ENCODE peak calls at places on chromosome 12, in six cellular contexts. U is AG04449; Z is central memory CD4-positive, alpha-beta T cell; F is tibial artery; D is transverse colon; C is adrenal gland. I is an unnamed sample.

GRCh38 chr12:62865860-62866407 is 69.0 kb downstream of the PPM1H start:
- DNase-seq in D (no peak), F (no peak), C (no peak), Z (no peak), U (peak), I (no peak)

GRCh38 chr12:108317303-108318283 is 21.5 kb downstream of the CMKLR1 start:
- DNase-seq in U (no peak), D (no peak), Z (no peak), F (no peak), C (no peak), I (no peak)

GRCh38 chr12:108849653-108850052 is 7.7 kb downstream of the SSH1 start:
- DNase-seq in U (no peak), Z (no peak), D (no peak), C (no peak), F (no peak), I (no peak)

GRCh38 chr12:1908758-1909157 is 9.7 kb downstream of the CACNA2D4 start:
- DNase-seq in Z (no peak), D (no peak), F (no peak), C (no peak), U (no peak), I (no peak)

GRCh38 chr12:47729233-47729632 is 3.9 kb upstream of the ENDOU start:
- DNase-seq in D (no peak), F (no peak), U (no peak), Z (no peak), C (no peak), I (no peak)

GRCh38 chr12:110917467-110917866 is 2.9 kb downstream of the MYL2 start:
- DNase-seq in U (no peak), Z (no peak), C (no peak), D (no peak), F (no peak), I (no peak)

GRCh38 chr12:121767525-121768016 is 25.9 kb downstream of the RHOF start:
- DNase-seq in C (no peak), F (peak), U (no peak), Z (no peak), D (no peak), I (no peak)

GRCh38 chr12:89421093-89421835 is 69.0 kb upstream of the DUSP6 start:
- DNase-seq in U (no peak), D (no peak), C (no peak), F (no peak), Z (no peak), I (no peak)

GRCh38 chr12:123860369-123860768 is 98.3 kb downstream of the DNAH10 start:
- DNase-seq in C (no peak), U (no peak), D (no peak), Z (no peak), F (no peak), I (no peak)